ENCODE peak calls at places on chromosomes 7 and 10, in six cellular contexts. E, B, W, J, K and M are unnamed samples.

GRCh38 chr7:156435486-156436231 is 204.9 kb upstream of the RNF32 start:
- DNase-seq in E (no peak), B (no peak), W (no peak), J (no peak), K (no peak), M (no peak)

GRCh38 chr10:85786401-85786899 is 580.1 kb downstream of the GRID1 start:
- DNase-seq in E (peak; percentile 4), B (peak; percentile 31), W (no peak), J (peak; percentile 78), K (peak; percentile 33), M (no peak)

GRCh38 chr10:62115842-62116241 is 152.8 kb downstream of the RTKN2 start:
- DNase-seq in E (no peak), B (no peak), W (no peak), J (no peak), K (no peak), M (no peak)

GRCh38 chr7:100190059-100190711 is 12.5 kb downstream of the STAG3 start:
- DNase-seq in E (peak; percentile 42), B (no peak), W (peak; percentile 41), J (peak; percentile 23), K (peak; percentile 48), M (no peak)

GRCh38 chr7:23268167-23268566 is 21.6 kb downstream of the GPNMB start:
- DNase-seq in E (no peak), B (no peak), W (no peak), J (no peak), K (no peak), M (no peak)

GRCh38 chr10:126880926-126881325 is 24.3 kb upstream of the DOCK1 start:
- DNase-seq in E (no peak), B (no peak), W (no peak), J (no peak), K (no peak), M (no peak)

GRCh38 chr7:5423272-5423843 is at the start of gene TNRC18:
- DNase-seq in E (no peak), B (no peak), W (no peak), J (peak; percentile 76), K (peak; percentile 47), M (no peak)

GRCh38 chr10:97640868-97641811 is 669 bp downstream of the PI4K2A start:
- DNase-seq in E (no peak), B (no peak), W (no peak), J (peak; percentile 73), K (peak; percentile 27), M (peak; percentile 19)

GRCh38 chr7:83452256-83452655 is 196.7 kb downstream of the SEMA3E start:
- DNase-seq in E (no peak), B (no peak), W (no peak), J (no peak), K (no peak), M (no peak)

GRCh38 chr7:48537561-48537960 is 366.3 kb downstream of the ABCA13 start:
- DNase-seq in E (no peak), B (no peak), W (no peak), J (no peak), K (no peak), M (no peak)

GRCh38 chr10:112716924-112717348 is 233.1 kb upstream of the TCF7L2 start:
- DNase-seq in E (peak; percentile 75), B (no peak), W (peak; percentile 96), J (no peak), K (no peak), M (peak; percentile 25)

GRCh38 chr10:22875584-22875983 is 52.3 kb upstream of the ARMC3 start:
- DNase-seq in E (no peak), B (no peak), W (no peak), J (no peak), K (no peak), M (no peak)

GRCh38 chr7:128347573-128348147 is 4.0 kb upstream of the RBM28 start:
- DNase-seq in E (peak; percentile 18), B (no peak), W (peak; percentile 50), J (peak; percentile 89), K (peak; percentile 70), M (peak; percentile 56)

GRCh38 chr10:33211123-33211878 is 123.2 kb downstream of the NRP1 start:
- DNase-seq in E (no peak), B (no peak), W (no peak), J (peak; percentile 22), K (no peak), M (no peak)

GRCh38 chr10:92238586-92239098 is 52.2 kb downstream of the CPEB3 start:
- DNase-seq in E (no peak), B (no peak), W (peak; percentile 40), J (no peak), K (peak; percentile 16), M (peak; percentile 85)

GRCh38 chr7:157224627-157225026 is 85.9 kb downstream of the UBE3C start:
- DNase-seq in E (no peak), B (no peak), W (peak; percentile 23), J (peak; percentile 48), K (no peak), M (no peak)

GRCh38 chr10:100868391-100868790 is 44.4 kb upstream of the SLF2 start:
- DNase-seq in E (no peak), B (no peak), W (no peak), J (no peak), K (no peak), M (no peak)

GRCh38 chr10:69861251-69862240 is 59.8 kb downstream of the COL13A1 start:
- DNase-seq in E (peak; percentile 94), B (no peak), W (peak; percentile 34), J (no peak), K (no peak), M (peak; percentile 39)
- TF ChIP-seq JUND in E (peak; percentile 99), B (peak; percentile 86), W (no peak), J (peak; percentile 91), K (peak; percentile 93), M (no peak)

DNA sequence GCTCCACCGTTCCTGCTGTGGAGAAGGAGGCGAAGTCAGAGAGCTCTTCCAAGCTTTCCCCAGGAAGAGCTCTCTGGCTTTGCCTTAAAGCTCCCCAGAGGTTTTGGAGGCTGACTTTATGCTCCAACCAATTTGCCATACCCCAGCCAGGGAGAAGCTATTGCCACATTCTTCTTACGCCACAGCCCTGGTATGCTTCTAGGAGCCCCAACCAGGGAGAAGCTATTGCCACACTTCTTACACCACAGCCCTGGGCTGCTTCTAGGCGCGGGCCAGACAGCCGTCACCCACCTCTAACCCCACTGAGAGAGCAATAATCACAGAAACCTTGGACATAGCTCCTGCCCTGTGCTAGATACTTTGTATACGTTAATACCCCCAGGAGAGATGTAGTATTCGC is 951 bp downstream of the ELOVL3 start:
- DNase-seq in E (no peak), B (no peak), W (peak; percentile 53), J (no peak), K (no peak), M (no peak)
- TF ChIP-seq JUND in E (no peak), B (no peak), W (no peak), J (no peak), K (no peak), M (no peak)

GRCh38 chr7:24436131-24436920 is 136.9 kb upstream of the PALS2 start:
- DNase-seq in E (no peak), B (peak; percentile 17), W (no peak), J (no peak), K (no peak), M (no peak)
- TF ChIP-seq JUND in E (no peak), B (no peak), W (no peak), J (no peak), K (no peak), M (no peak)

GRCh38 chr10:89348458-89348857 is 20.7 kb downstream of the IFIT3 start:
- DNase-seq in E (no peak), B (no peak), W (no peak), J (no peak), K (no peak), M (no peak)
- TF ChIP-seq JUND in E (no peak), B (no peak), W (no peak), J (no peak), K (no peak), M (no peak)